ENCODE peak calls at places on chromosomes 3 and 15, in six cellular contexts. E is K562, F is H1, G is HepG2, H is GM12891, P is GM12878. A is an unnamed sample.

GRCh38 chr3:48405971-48406370 is 23.9 kb downstream of the PLXNB1 start:
- DNase-seq in E (no peak), F (no peak), G (no peak), H (no peak), P (no peak), A (no peak)

GRCh38 chr3:32334675-32335074 is 57.0 kb upstream of the CMTM7 start:
- DNase-seq in E (peak; percentile 20), F (peak; percentile 70), G (no peak), H (no peak), P (no peak), A (no peak)

GRCh38 chr15:83449928-83450501 is 2.9 kb downstream of the SH3GL3 start:
- DNase-seq in E (no peak), F (no peak), G (no peak), H (no peak), P (no peak), A (no peak)

GRCh38 chr3:59426851-59427565 is 377.2 kb upstream of the CFAP20DC start:
- DNase-seq in E (no peak), F (no peak), G (no peak), H (no peak), P (no peak), A (no peak)

GRCh38 chr3:155281892-155282291 is 11.6 kb downstream of the STRIT1 start:
- DNase-seq in E (no peak), F (no peak), G (no peak), H (no peak), P (no peak), A (no peak)

GRCh38 chr3:181056276-181056675 is 66.7 kb upstream of the DNAJC19 start:
- DNase-seq in E (no peak), F (no peak), G (no peak), H (no peak), P (no peak), A (no peak)

GRCh38 chr15:88256261-88257230 is at the start of gene NTRK3:
- DNase-seq in E (no peak), F (peak; percentile 65), G (no peak), H (no peak), P (no peak), A (no peak)

GRCh38 chr3:45583021-45583851 is 11.3 kb upstream of the LIMD1 start:
- DNase-seq in E (no peak), F (no peak), G (peak; percentile 68), H (no peak), P (no peak), A (no peak)

GRCh38 chr3:172057059-172057458 is 17.7 kb downstream of the FNDC3B start:
- DNase-seq in E (no peak), F (no peak), G (no peak), H (no peak), P (no peak), A (no peak)

GRCh38 chr15:27899583-27900295 is 199.4 kb downstream of the OCA2 start:
- DNase-seq in E (no peak), F (no peak), G (no peak), H (no peak), P (no peak), A (no peak)

DNA sequence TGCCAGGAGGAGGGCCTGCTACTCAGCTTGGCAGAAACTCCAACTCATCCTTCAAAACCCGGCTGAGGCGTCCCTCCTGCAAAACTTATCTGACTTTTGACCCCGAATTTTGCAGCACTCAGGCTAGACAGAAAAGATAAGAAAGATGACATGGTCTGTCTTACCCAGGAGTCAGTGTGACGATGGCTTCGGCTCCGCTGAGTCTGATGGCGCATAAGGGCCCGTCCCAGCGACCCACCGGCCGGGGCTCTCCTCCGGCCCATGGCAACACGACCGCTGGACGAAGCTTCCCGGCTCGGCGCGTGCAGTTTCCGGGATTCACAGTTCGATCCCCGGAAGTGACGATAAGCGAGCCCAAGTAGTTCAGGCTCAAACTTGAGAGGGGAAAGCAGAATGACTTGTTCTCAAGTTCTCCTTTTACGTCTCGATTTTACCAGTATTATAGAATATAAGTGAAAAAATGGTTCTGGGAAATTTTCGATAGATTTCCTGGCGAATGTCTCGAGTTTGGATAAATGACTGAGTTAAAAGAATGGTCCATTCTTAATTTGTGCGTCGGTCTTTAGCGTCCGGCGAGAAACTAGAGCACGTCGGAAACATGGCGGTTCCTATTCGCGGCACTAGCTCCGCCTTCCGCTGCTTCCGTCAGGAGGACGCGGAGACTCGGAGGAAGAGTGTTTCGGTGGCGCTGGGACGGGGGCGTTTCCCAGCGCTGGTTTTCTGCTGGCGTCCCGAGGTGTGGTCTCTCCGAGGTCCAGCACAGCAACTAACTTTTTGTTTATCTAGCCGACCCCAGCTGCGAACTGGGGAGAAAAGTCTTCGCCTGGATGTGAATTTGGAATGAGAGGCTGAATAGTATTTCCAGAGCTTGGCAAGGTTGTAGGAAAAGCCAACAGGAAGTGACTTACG is at the start of gene LSG1:
- DNase-seq in E (peak; percentile 84), F (peak; percentile 86), G (peak; percentile 90), H (peak; percentile 66), P (peak; percentile 76), A (peak; percentile 68)
- TF ChIP-seq POLR2A in E (peak; percentile 77), F (peak; percentile 75), G (peak; percentile 68), H (peak; percentile 60), P (peak; percentile 79), A (peak; percentile 72)

DNA sequence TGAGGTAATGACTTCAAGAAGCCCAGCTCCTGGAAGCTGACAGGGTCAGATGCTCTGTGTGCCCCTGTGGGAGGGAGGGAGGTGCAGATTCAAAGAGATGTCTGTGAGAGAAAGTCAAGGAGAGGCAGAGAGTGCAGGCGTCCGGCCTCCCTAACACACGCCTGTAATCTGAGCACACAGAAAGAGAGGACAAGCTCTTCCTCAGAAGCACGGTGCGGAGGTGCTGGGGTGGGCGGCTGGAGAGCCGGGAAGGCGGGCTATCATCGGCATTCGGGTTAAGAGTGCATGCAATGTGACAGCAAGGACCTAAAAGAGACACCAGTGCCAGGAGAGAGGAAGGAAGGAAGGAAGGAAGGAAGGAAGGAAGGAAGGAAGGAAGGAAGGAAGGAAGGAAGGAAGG is 238.2 kb upstream of the HES1 start:
- DNase-seq in E (no peak), F (no peak), G (no peak), H (no peak), P (no peak), A (no peak)
- TF ChIP-seq TAF1 in E (no peak), F (no peak), G (no peak), H (no peak), P (no peak), A (no peak)

GRCh38 chr3:52246728-52247454 is 1.3 kb downstream of the PPM1M start:
- DNase-seq in E (no peak), F (no peak), G (no peak), H (no peak), P (no peak), A (no peak)

GRCh38 chr3:52244061-52244628 is 1.4 kb upstream of the PPM1M start:
- DNase-seq in E (no peak), F (no peak), G (no peak), H (peak; percentile 61), P (peak; percentile 85), A (peak; percentile 64)

GRCh38 chr3:52247455-52248164 is 2.1 kb downstream of the PPM1M start:
- DNase-seq in E (no peak), F (no peak), G (no peak), H (no peak), P (no peak), A (no peak)

GRCh38 chr3:52246264-52246620 is 683 bp downstream of the PPM1M start:
- DNase-seq in E (no peak), F (no peak), G (no peak), H (no peak), P (no peak), A (no peak)

DNA sequence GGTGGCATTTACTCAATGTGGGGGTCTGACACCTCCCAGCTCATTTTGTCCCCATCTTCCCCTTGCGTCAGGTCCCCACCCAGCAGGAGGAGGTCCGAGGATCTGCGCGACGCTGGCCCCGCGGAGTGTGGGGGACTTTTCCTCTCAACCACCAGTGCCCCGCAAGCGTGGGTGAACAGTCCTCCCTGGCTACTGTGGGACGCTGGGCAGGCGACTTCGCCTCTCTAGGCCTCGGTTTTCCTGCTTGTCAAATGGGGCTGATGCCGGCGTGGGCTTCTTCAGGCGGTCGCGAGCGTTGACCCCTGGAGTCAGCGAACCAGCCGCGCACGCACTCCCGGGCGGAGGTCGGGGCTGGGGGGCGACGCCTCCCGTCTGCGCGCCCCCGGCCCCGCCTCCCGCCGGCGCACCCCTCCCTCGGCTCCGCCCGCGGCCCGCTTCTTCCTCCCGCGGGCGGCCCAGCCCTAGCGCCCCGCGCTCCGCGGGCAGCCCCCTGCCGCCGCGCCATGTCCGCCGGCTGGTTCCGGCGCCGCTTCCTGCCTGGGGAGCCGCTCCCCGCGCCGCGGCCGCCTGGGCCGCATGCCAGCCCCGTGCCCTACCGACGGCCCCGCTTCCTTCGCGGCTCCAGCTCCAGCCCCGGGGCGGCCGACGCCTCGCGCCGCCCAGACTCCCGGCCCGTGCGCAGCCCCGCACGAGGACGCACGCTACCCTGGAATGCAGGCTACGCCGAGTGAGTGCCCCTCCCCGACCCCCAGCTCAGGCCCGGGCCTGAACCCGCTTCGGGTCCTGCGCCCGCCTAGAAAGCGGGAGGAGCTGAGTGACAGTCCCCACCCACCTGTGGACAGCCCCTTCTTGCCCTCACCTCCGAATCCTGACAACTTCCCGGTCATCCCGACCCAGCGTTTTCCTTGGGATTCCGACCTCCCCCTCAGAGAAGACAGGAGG is at the start of gene PPM1M:
- DNase-seq in E (peak; percentile 83), F (peak; percentile 83), G (no peak), H (peak; percentile 76), P (no peak), A (peak; percentile 72)
- TF ChIP-seq POLR2A in E (no peak), F (no peak), G (no peak), H (peak; percentile 41), P (peak; percentile 48), A (peak; percentile 30)

GRCh38 chr3:49788056-49788455 is 1.7 kb upstream of the IP6K1 start:
- DNase-seq in E (no peak), F (no peak), G (no peak), H (no peak), P (no peak), A (no peak)
- TF ChIP-seq TAF1 in E (no peak), F (no peak), G (no peak), H (no peak), P (no peak), A (no peak)

GRCh38 chr3:138081371-138082084 is 33.9 kb downstream of the DZIP1L start:
- DNase-seq in E (no peak), F (no peak), G (no peak), H (no peak), P (no peak), A (no peak)
- TF ChIP-seq POLR2A in E (no peak), F (no peak), G (no peak), H (no peak), P (no peak), A (no peak)

DNA sequence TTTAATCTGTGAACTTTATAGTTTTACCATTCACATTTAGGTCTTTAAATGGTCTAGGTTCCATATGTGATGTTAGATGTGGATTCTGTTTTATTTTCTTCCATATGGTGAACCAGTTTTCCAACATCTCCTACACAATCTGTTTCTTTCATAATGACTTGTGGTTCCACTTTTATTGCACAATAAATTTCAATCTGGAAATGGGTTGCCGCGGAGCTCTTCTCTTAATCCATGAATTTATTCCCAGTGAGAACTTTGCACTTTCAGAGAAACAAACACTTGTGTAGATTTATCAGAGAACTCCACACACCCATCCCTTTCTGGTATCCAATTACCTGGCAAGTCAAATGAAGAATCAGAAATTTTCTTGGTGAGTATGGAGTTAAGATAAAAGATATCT is 21.0 kb upstream of the SPPL2A start:
- DNase-seq in E (no peak), F (no peak), G (no peak), H (no peak), P (no peak), A (no peak)
- TF ChIP-seq TAF1 in E (no peak), F (no peak), G (no peak), H (no peak), P (no peak), A (no peak)

DNA sequence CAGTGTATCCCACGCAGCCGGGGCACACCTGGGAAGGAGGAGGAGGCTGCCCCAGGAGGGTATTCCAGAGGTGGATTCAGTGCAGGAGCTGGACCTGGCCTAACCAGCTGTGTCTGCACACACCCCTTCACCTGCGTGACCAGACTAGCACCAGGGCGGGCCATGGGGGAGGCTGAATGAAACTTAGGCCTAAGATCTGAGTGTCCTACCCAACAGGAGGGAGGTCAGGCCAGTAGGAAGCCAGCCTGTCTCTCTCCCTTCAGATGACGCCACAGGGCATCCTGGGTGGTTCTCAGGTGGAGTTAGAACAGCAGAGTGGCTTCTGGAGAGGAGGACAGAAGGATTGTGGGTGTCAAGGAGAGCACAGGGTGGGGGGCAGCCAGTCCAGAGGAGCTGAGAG is 3.4 kb upstream of the SEMA3F start:
- DNase-seq in E (no peak), F (no peak), G (no peak), H (no peak), P (no peak), A (no peak)
- TF ChIP-seq POLR2A in E (no peak), F (no peak), G (no peak), H (no peak), P (no peak), A (no peak)